ENCODE peak calls at places on chromosomes 12 and 14, in four cellular contexts. L, E, X and J are unnamed samples.

GRCh38 chr14:55609681-55610080 is 29.7 kb downstream of the KTN1 start:
- DNase-seq in L (no peak), E (no peak), X (no peak), J (no peak)

GRCh38 chr12:85280138-85280983 is at the start of gene ALX1:
- DNase-seq in L (no peak), E (no peak), X (no peak), J (no peak)

GRCh38 chr14:82449926-82450325 is 916.3 kb upstream of the SEL1L start:
- DNase-seq in L (no peak), E (no peak), X (no peak), J (no peak)

GRCh38 chr12:613996-614726 is 49.1 kb downstream of the NINJ2 start:
- DNase-seq in L (peak; percentile 19), E (no peak), X (no peak), J (peak; percentile 65)

GRCh38 chr14:44963775-44964380 is 1.9 kb downstream of the TOGARAM1 start:
- DNase-seq in L (no peak), E (no peak), X (no peak), J (no peak)

GRCh38 chr12:1531654-1532366 is 62.6 kb downstream of the FBXL14 start:
- DNase-seq in L (no peak), E (no peak), X (no peak), J (no peak)

GRCh38 chr12:6694701-6695100 is 5.5 kb upstream of the ZNF384 start:
- DNase-seq in L (no peak), E (no peak), X (no peak), J (no peak)

GRCh38 chr14:26370118-26370517 is 227.7 kb downstream of the NOVA1 start:
- DNase-seq in L (no peak), E (no peak), X (no peak), J (no peak)

GRCh38 chr12:1779783-1780182 is 40.6 kb upstream of the LRTM2 start:
- DNase-seq in L (no peak), E (no peak), X (no peak), J (no peak)